ENCODE peak calls at places on chromosomes 6 and 20, in eight cellular contexts. One of them, this sample, is unnamed.

GRCh38 chr6:39791311-39791710 is 865 bp upstream of the DAAM2 start:
- DNase-seq in kidney epithelial cell: no peak
- DNase-seq in heart right ventricle: no peak
- DNase-seq in CD8-positive, alpha-beta memory T cell: no peak
- DNase-seq in ascending aorta: no peak
- DNase-seq in cardiac muscle cell: no peak
- DNase-seq in right lobe of liver: no peak
- DNase-seq in body of pancreas: no peak
- DNase-seq in this sample: no peak

GRCh38 chr6:109872549-109872948 is 105.6 kb upstream of the GPR6 start:
- DNase-seq in kidney epithelial cell: no peak
- DNase-seq in heart right ventricle: no peak
- DNase-seq in CD8-positive, alpha-beta memory T cell: no peak
- DNase-seq in ascending aorta: no peak
- DNase-seq in cardiac muscle cell: no peak
- DNase-seq in right lobe of liver: no peak
- DNase-seq in body of pancreas: no peak
- DNase-seq in this sample: no peak

GRCh38 chr20:3250091-3250504 is 11.1 kb upstream of the SLC4A11 start:
- DNase-seq in kidney epithelial cell: no peak
- DNase-seq in heart right ventricle: no peak
- DNase-seq in CD8-positive, alpha-beta memory T cell: no peak
- DNase-seq in ascending aorta: no peak
- DNase-seq in cardiac muscle cell: peak; percentile 58
- DNase-seq in right lobe of liver: no peak
- DNase-seq in body of pancreas: no peak
- DNase-seq in this sample: no peak

GRCh38 chr6:131023834-131024504 is 39.1 kb downstream of the EPB41L2 start:
- DNase-seq in kidney epithelial cell: peak; percentile 47
- DNase-seq in heart right ventricle: no peak
- DNase-seq in CD8-positive, alpha-beta memory T cell: no peak
- DNase-seq in ascending aorta: no peak
- DNase-seq in cardiac muscle cell: no peak
- DNase-seq in right lobe of liver: no peak
- DNase-seq in body of pancreas: no peak
- DNase-seq in this sample: no peak

GRCh38 chr20:45012682-45013302 is 46.5 kb downstream of the STK4 start:
- DNase-seq in kidney epithelial cell: peak; percentile 34
- DNase-seq in heart right ventricle: no peak
- DNase-seq in CD8-positive, alpha-beta memory T cell: no peak
- DNase-seq in ascending aorta: no peak
- DNase-seq in cardiac muscle cell: no peak
- DNase-seq in right lobe of liver: no peak
- DNase-seq in body of pancreas: no peak
- DNase-seq in this sample: no peak

GRCh38 chr20:63167026-63167917 is 48.7 kb downstream of the YTHDF1 start:
- DNase-seq in kidney epithelial cell: no peak
- DNase-seq in heart right ventricle: peak; percentile 4
- DNase-seq in CD8-positive, alpha-beta memory T cell: no peak
- DNase-seq in ascending aorta: no peak
- DNase-seq in cardiac muscle cell: no peak
- DNase-seq in right lobe of liver: no peak
- DNase-seq in body of pancreas: no peak
- DNase-seq in this sample: no peak

GRCh38 chr6:140355476-140355875 is 981.0 kb upstream of the CITED2 start:
- DNase-seq in kidney epithelial cell: no peak
- DNase-seq in heart right ventricle: no peak
- DNase-seq in CD8-positive, alpha-beta memory T cell: no peak
- DNase-seq in ascending aorta: no peak
- DNase-seq in cardiac muscle cell: no peak
- DNase-seq in right lobe of liver: no peak
- DNase-seq in body of pancreas: no peak
- DNase-seq in this sample: no peak

GRCh38 chr6:40719671-40720374 is 132.7 kb upstream of the LRFN2 start:
- DNase-seq in kidney epithelial cell: peak; percentile 16
- DNase-seq in heart right ventricle: no peak
- DNase-seq in CD8-positive, alpha-beta memory T cell: no peak
- DNase-seq in ascending aorta: no peak
- DNase-seq in cardiac muscle cell: peak; percentile 31
- DNase-seq in right lobe of liver: no peak
- DNase-seq in body of pancreas: no peak
- DNase-seq in this sample: no peak

GRCh38 chr6:169969372-169970099 is 218.1 kb downstream of the ERMARD start:
- DNase-seq in kidney epithelial cell: no peak
- DNase-seq in heart right ventricle: peak; percentile 9
- DNase-seq in CD8-positive, alpha-beta memory T cell: no peak
- DNase-seq in ascending aorta: peak; percentile 3
- DNase-seq in cardiac muscle cell: no peak
- DNase-seq in right lobe of liver: no peak
- DNase-seq in body of pancreas: peak; percentile 57
- DNase-seq in this sample: no peak

GRCh38 chr6:25452027-25452426 is 172.9 kb downstream of the CARMIL1 start:
- DNase-seq in kidney epithelial cell: no peak
- DNase-seq in heart right ventricle: no peak
- DNase-seq in CD8-positive, alpha-beta memory T cell: no peak
- DNase-seq in ascending aorta: no peak
- DNase-seq in cardiac muscle cell: no peak
- DNase-seq in right lobe of liver: no peak
- DNase-seq in body of pancreas: no peak
- DNase-seq in this sample: no peak

GRCh38 chr6:168189679-168190405 is 110.8 kb upstream of the FRMD1 start:
- DNase-seq in kidney epithelial cell: no peak
- DNase-seq in heart right ventricle: no peak
- DNase-seq in CD8-positive, alpha-beta memory T cell: no peak
- DNase-seq in ascending aorta: no peak
- DNase-seq in cardiac muscle cell: no peak
- DNase-seq in right lobe of liver: no peak
- DNase-seq in body of pancreas: no peak
- DNase-seq in this sample: no peak

GRCh38 chr6:43809417-43810305 is 39.6 kb downstream of the VEGFA start:
- DNase-seq in kidney epithelial cell: peak; percentile 59
- DNase-seq in heart right ventricle: no peak
- DNase-seq in CD8-positive, alpha-beta memory T cell: no peak
- DNase-seq in ascending aorta: no peak
- DNase-seq in cardiac muscle cell: no peak
- DNase-seq in right lobe of liver: no peak
- DNase-seq in body of pancreas: peak; percentile 66
- DNase-seq in this sample: no peak

GRCh38 chr6:8193541-8193940 is 91.2 kb upstream of the EEF1E1 start:
- DNase-seq in kidney epithelial cell: peak; percentile 26
- DNase-seq in heart right ventricle: no peak
- DNase-seq in CD8-positive, alpha-beta memory T cell: no peak
- DNase-seq in ascending aorta: no peak
- DNase-seq in cardiac muscle cell: no peak
- DNase-seq in right lobe of liver: no peak
- DNase-seq in body of pancreas: no peak
- DNase-seq in this sample: no peak

GRCh38 chr6:19999319-20000191 is 162.4 kb downstream of the ID4 start:
- DNase-seq in kidney epithelial cell: no peak
- DNase-seq in heart right ventricle: no peak
- DNase-seq in CD8-positive, alpha-beta memory T cell: no peak
- DNase-seq in ascending aorta: no peak
- DNase-seq in cardiac muscle cell: no peak
- DNase-seq in right lobe of liver: no peak
- DNase-seq in body of pancreas: no peak
- DNase-seq in this sample: no peak

GRCh38 chr6:55014321-55015088 is 159.8 kb upstream of the HCRTR2 start:
- DNase-seq in kidney epithelial cell: no peak
- DNase-seq in heart right ventricle: no peak
- DNase-seq in CD8-positive, alpha-beta memory T cell: no peak
- DNase-seq in ascending aorta: no peak
- DNase-seq in cardiac muscle cell: no peak
- DNase-seq in right lobe of liver: no peak
- DNase-seq in body of pancreas: no peak
- DNase-seq in this sample: no peak

GRCh38 chr6:135128268-135128914 is 52.7 kb upstream of the MYB start:
- DNase-seq in kidney epithelial cell: no peak
- DNase-seq in heart right ventricle: no peak
- DNase-seq in CD8-positive, alpha-beta memory T cell: peak; percentile 59
- DNase-seq in ascending aorta: no peak
- DNase-seq in cardiac muscle cell: no peak
- DNase-seq in right lobe of liver: no peak
- DNase-seq in body of pancreas: no peak
- DNase-seq in this sample: no peak

GRCh38 chr6:26296857-26297648 is 67.9 kb upstream of the BTN3A2 start:
- DNase-seq in kidney epithelial cell: no peak
- DNase-seq in heart right ventricle: no peak
- DNase-seq in CD8-positive, alpha-beta memory T cell: no peak
- DNase-seq in ascending aorta: no peak
- DNase-seq in cardiac muscle cell: no peak
- DNase-seq in right lobe of liver: no peak
- DNase-seq in body of pancreas: no peak
- DNase-seq in this sample: no peak

GRCh38 chr20:48750941-48751620 is 76.7 kb downstream of the PREX1 start:
- DNase-seq in kidney epithelial cell: no peak
- DNase-seq in heart right ventricle: peak; percentile 66
- DNase-seq in CD8-positive, alpha-beta memory T cell: peak; percentile 40
- DNase-seq in ascending aorta: no peak
- DNase-seq in cardiac muscle cell: no peak
- DNase-seq in right lobe of liver: no peak
- DNase-seq in body of pancreas: peak; percentile 25
- DNase-seq in this sample: peak; percentile 80

GRCh38 chr6:10269814-10270472 is 144.9 kb downstream of the TFAP2A start:
- DNase-seq in kidney epithelial cell: peak; percentile 35
- DNase-seq in heart right ventricle: no peak
- DNase-seq in CD8-positive, alpha-beta memory T cell: no peak
- DNase-seq in ascending aorta: no peak
- DNase-seq in cardiac muscle cell: no peak
- DNase-seq in right lobe of liver: no peak
- DNase-seq in body of pancreas: no peak
- DNase-seq in this sample: no peak

DNA sequence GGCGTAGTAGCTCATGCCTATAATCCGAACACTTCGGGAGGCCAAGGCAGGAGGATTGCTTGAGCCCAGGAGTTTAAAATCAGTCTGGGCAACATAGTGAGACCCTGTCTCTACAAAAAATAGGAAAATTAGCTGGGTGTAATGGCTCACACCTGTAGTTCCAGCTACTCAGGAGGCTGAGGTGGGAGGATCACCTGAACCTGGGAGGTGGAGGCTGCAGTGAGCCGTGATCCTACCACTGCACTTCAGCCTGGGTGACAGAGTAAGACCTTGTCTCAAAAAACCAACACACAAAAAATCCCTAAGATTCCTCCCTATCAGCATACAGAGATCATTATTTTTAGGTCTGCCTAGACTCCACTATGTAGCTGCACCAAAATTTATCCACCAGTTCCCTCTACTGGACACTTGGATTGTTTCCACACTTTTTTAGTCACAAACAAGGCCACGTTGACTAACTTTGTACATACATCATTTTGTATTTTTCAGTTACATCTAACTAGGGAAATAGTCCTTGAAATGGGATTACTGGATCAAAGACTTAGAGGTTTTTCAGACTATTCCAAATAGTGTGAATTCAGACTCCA is 3.6 kb upstream of the PHF1 start:
- DNase-seq in kidney epithelial cell: no peak
- DNase-seq in heart right ventricle: no peak
- DNase-seq in CD8-positive, alpha-beta memory T cell: no peak
- DNase-seq in ascending aorta: no peak
- DNase-seq in cardiac muscle cell: no peak
- DNase-seq in right lobe of liver: no peak
- DNase-seq in body of pancreas: no peak
- DNase-seq in this sample: no peak
- H3K36me3 ChIP-seq in kidney epithelial cell: peaks cover 6% of the 10 kb centered on the region
- H3K36me3 ChIP-seq in heart right ventricle: no peaks in the 10 kb centered on the region
- H3K36me3 ChIP-seq in CD8-positive, alpha-beta memory T cell: peaks cover 2% of the 10 kb centered on the region
- H3K36me3 ChIP-seq in ascending aorta: no peaks in the 10 kb centered on the region
- H3K36me3 ChIP-seq in cardiac muscle cell: no peaks in the 10 kb centered on the region
- H3K36me3 ChIP-seq in right lobe of liver: no peaks in the 10 kb centered on the region
- H3K36me3 ChIP-seq in body of pancreas: no peaks in the 10 kb centered on the region
- H3K36me3 ChIP-seq in this sample: no peaks in the 10 kb centered on the region

GRCh38 chr6:111171577-111172400 is 84.5 kb downstream of the SLC16A10 start:
- DNase-seq in kidney epithelial cell: no peak
- DNase-seq in heart right ventricle: no peak
- DNase-seq in CD8-positive, alpha-beta memory T cell: no peak
- DNase-seq in ascending aorta: no peak
- DNase-seq in cardiac muscle cell: no peak
- DNase-seq in right lobe of liver: no peak
- DNase-seq in body of pancreas: no peak
- DNase-seq in this sample: no peak
- H3K36me3 ChIP-seq in kidney epithelial cell: no peaks in the 10 kb centered on the region
- H3K36me3 ChIP-seq in heart right ventricle: no peaks in the 10 kb centered on the region
- H3K36me3 ChIP-seq in CD8-positive, alpha-beta memory T cell: no peaks in the 10 kb centered on the region
- H3K36me3 ChIP-seq in ascending aorta: no peaks in the 10 kb centered on the region
- H3K36me3 ChIP-seq in cardiac muscle cell: no peaks in the 10 kb centered on the region
- H3K36me3 ChIP-seq in right lobe of liver: no peaks in the 10 kb centered on the region
- H3K36me3 ChIP-seq in body of pancreas: no peaks in the 10 kb centered on the region
- H3K36me3 ChIP-seq in this sample: no peaks in the 10 kb centered on the region

DNA sequence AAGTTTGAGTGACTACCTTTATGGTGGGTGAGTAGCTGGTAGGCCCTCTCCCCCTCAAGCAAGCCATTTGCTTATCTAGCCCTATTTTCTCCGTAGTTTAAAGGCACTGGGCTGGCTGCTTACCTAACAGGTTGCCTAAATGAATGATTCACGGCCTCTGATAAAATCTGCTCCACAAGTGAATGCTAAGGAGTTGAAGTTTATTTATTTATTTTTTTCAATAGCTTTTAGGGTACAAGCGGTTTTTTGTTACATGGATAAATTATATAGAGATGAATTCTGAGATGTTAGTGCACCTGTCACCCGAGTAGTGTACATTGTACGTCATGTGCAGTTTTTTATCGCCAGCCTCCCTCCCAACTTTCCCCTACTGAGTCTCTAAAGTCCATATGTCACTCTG is 8.3 kb upstream of the CDH26 start:
- DNase-seq in kidney epithelial cell: no peak
- DNase-seq in heart right ventricle: no peak
- DNase-seq in CD8-positive, alpha-beta memory T cell: no peak
- DNase-seq in ascending aorta: no peak
- DNase-seq in cardiac muscle cell: no peak
- DNase-seq in right lobe of liver: no peak
- DNase-seq in body of pancreas: no peak
- DNase-seq in this sample: no peak
- H3K36me3 ChIP-seq in kidney epithelial cell: no peaks in the 10 kb centered on the region
- H3K36me3 ChIP-seq in heart right ventricle: no peaks in the 10 kb centered on the region
- H3K36me3 ChIP-seq in CD8-positive, alpha-beta memory T cell: no peaks in the 10 kb centered on the region
- H3K36me3 ChIP-seq in ascending aorta: peaks cover 7% of the 10 kb centered on the region
- H3K36me3 ChIP-seq in cardiac muscle cell: no peaks in the 10 kb centered on the region
- H3K36me3 ChIP-seq in right lobe of liver: peaks cover 3% of the 10 kb centered on the region
- H3K36me3 ChIP-seq in body of pancreas: no peaks in the 10 kb centered on the region
- H3K36me3 ChIP-seq in this sample: peaks cover 15% of the 10 kb centered on the region

GRCh38 chr6:37393530-37393929 is 39.5 kb upstream of the CMTR1 start:
- DNase-seq in kidney epithelial cell: no peak
- DNase-seq in heart right ventricle: no peak
- DNase-seq in CD8-positive, alpha-beta memory T cell: no peak
- DNase-seq in ascending aorta: no peak
- DNase-seq in cardiac muscle cell: no peak
- DNase-seq in right lobe of liver: no peak
- DNase-seq in body of pancreas: no peak
- DNase-seq in this sample: no peak

GRCh38 chr6:37391100-37391499 is 37.3 kb downstream of the RNF8 start:
- DNase-seq in kidney epithelial cell: no peak
- DNase-seq in heart right ventricle: no peak
- DNase-seq in CD8-positive, alpha-beta memory T cell: no peak
- DNase-seq in ascending aorta: no peak
- DNase-seq in cardiac muscle cell: no peak
- DNase-seq in right lobe of liver: no peak
- DNase-seq in body of pancreas: no peak
- DNase-seq in this sample: no peak

GRCh38 chr6:37388578-37388977 is 34.8 kb downstream of the RNF8 start:
- DNase-seq in kidney epithelial cell: no peak
- DNase-seq in heart right ventricle: no peak
- DNase-seq in CD8-positive, alpha-beta memory T cell: no peak
- DNase-seq in ascending aorta: no peak
- DNase-seq in cardiac muscle cell: no peak
- DNase-seq in right lobe of liver: no peak
- DNase-seq in body of pancreas: no peak
- DNase-seq in this sample: no peak

GRCh38 chr6:37389857-37390256 is 36.1 kb downstream of the RNF8 start:
- DNase-seq in kidney epithelial cell: no peak
- DNase-seq in heart right ventricle: no peak
- DNase-seq in CD8-positive, alpha-beta memory T cell: no peak
- DNase-seq in ascending aorta: no peak
- DNase-seq in cardiac muscle cell: no peak
- DNase-seq in right lobe of liver: no peak
- DNase-seq in body of pancreas: no peak
- DNase-seq in this sample: no peak
- H3K36me3 ChIP-seq in kidney epithelial cell: peaks cover 1% of the 10 kb centered on the region
- H3K36me3 ChIP-seq in heart right ventricle: no peaks in the 10 kb centered on the region
- H3K36me3 ChIP-seq in CD8-positive, alpha-beta memory T cell: peaks cover 12% of the 10 kb centered on the region
- H3K36me3 ChIP-seq in ascending aorta: peaks cover 59% of the 10 kb centered on the region
- H3K36me3 ChIP-seq in cardiac muscle cell: peaks cover 38% of the 10 kb centered on the region
- H3K36me3 ChIP-seq in right lobe of liver: peaks cover 9% of the 10 kb centered on the region
- H3K36me3 ChIP-seq in body of pancreas: peaks cover 2% of the 10 kb centered on the region
- H3K36me3 ChIP-seq in this sample: peaks cover 67% of the 10 kb centered on the region

This sample was measured in upper lobe of right lung.